ENCODE peak calls at places on chromosomes 16 and 17, in six cellular contexts. F is PC-3, Y is GM23248, I is SK-N-SH, A is HCT116, Q is Karpas-422. W is an unnamed sample. For H3K4me1 and H3K9me2, the result is how much of the 10 kb centered on the place peaks cover.

GRCh38 chr17:71315568-71315967 is 805.3 kb upstream of the SOX9 start:
- DNase-seq in F (no peak), Y (no peak), I (no peak), A (no peak), Q (no peak), W (no peak)

GRCh38 chr17:79573196-79573929 is 37.5 kb downstream of the RBFOX3 start:
- DNase-seq in F (peak), Y (no peak), I (no peak), A (no peak), Q (no peak), W (no peak)

GRCh38 chr16:56354746-56355145 is 70.6 kb downstream of the AMFR start:
- DNase-seq in F (no peak), Y (no peak), I (peak), A (no peak), Q (no peak), W (no peak)

GRCh38 chr17:56598471-56598870 is 5.0 kb downstream of the NOG start:
- DNase-seq in F (peak), Y (peak), I (no peak), A (no peak), Q (no peak), W (no peak)

GRCh38 chr17:82380860-82381702 is 9.5 kb downstream of the UTS2R start:
- DNase-seq in F (peak), Y (peak), I (no peak), A (no peak), Q (no peak), W (no peak)

GRCh38 chr17:66661411-66661843 is 173.5 kb upstream of the CACNG5 start:
- DNase-seq in F (peak), Y (peak), I (no peak), A (peak), Q (no peak), W (no peak)

GRCh38 chr16:56606071-56606687 is 2.2 kb upstream of the MT2A start:
- DNase-seq in F (peak), Y (peak), I (no peak), A (peak), Q (no peak), W (no peak)

GRCh38 chr17:47279062-47279801 is 25.6 kb downstream of the ITGB3 start:
- DNase-seq in F (peak), Y (peak), I (no peak), A (no peak), Q (peak), W (peak)

GRCh38 chr17:81171941-81172340 is 5.9 kb upstream of the AATK start:
- DNase-seq in F (no peak), Y (peak), I (no peak), A (no peak), Q (no peak), W (no peak)

GRCh38 chr17:31517524-31517923 is 126.0 kb downstream of the RAB11FIP4 start:
- DNase-seq in F (peak), Y (no peak), I (peak), A (no peak), Q (no peak), W (no peak)

GRCh38 chr17:82772026-82772425 is 20.2 kb downstream of the TBCD start:
- DNase-seq in F (peak), Y (peak), I (no peak), A (no peak), Q (no peak), W (no peak)

GRCh38 chr17:78759203-78759968 is 22.7 kb downstream of the CYTH1 start:
- DNase-seq in F (no peak), Y (no peak), I (peak), A (no peak), Q (peak), W (peak)

GRCh38 chr17:6574689-6575595 is 18.6 kb upstream of the PITPNM3 start:
- DNase-seq in F (no peak), Y (peak), I (no peak), A (no peak), Q (no peak), W (no peak)

GRCh38 chr17:33178641-33179040 is 114.5 kb downstream of the ASIC2 start:
- DNase-seq in F (no peak), Y (peak), I (no peak), A (no peak), Q (no peak), W (no peak)

GRCh38 chr16:16021988-16022682 is 72.7 kb downstream of the ABCC1 start:
- DNase-seq in F (peak), Y (peak), I (peak), A (peak), Q (no peak), W (no peak)

GRCh38 chr16:77376358-77376757 is 58.5 kb downstream of the ADAMTS18 start:
- DNase-seq in F (no peak), Y (peak), I (no peak), A (no peak), Q (peak), W (no peak)

GRCh38 chr17:17109896-17110295 is 67.6 kb downstream of the MPRIP start:
- DNase-seq in F (no peak), Y (no peak), I (no peak), A (no peak), Q (no peak), W (no peak)

GRCh38 chr16:28925386-28926228 is 569 bp upstream of the RABEP2 start:
- DNase-seq in F (peak), Y (peak), I (no peak), A (peak), Q (peak), W (peak)

GRCh38 chr16:72985148-72985882 is 62.6 kb downstream of the ZFHX3 start:
- DNase-seq in F (no peak), Y (peak), I (no peak), A (no peak), Q (no peak), W (no peak)

GRCh38 chr17:80204626-80205468 is 15.3 kb downstream of the SGSH start:
- DNase-seq in F (no peak), Y (no peak), I (no peak), A (no peak), Q (no peak), W (no peak)

GRCh38 chr17:67514998-67515397 is 137.9 kb downstream of the PITPNC1 start:
- DNase-seq in F (no peak), Y (no peak), I (no peak), A (no peak), Q (peak), W (peak)

GRCh38 chr17:34163123-34163522 is 92.0 kb upstream of the CCL2 start:
- DNase-seq in F (no peak), Y (no peak), I (no peak), A (no peak), Q (no peak), W (no peak)

GRCh38 chr17:42660692-42661345 is 1.7 kb downstream of the TUBG2 start:
- DNase-seq in F (peak), Y (peak), I (no peak), A (no peak), Q (no peak), W (no peak)
- H3K4me1 ChIP-seq in F (under half), Y (under half), I (under half), A (under half), Q (under half), W (under half)

GRCh38 chr17:61480414-61480807 is 28.2 kb downstream of the TBX4 start:
- DNase-seq in F (no peak), Y (no peak), I (no peak), A (no peak), Q (no peak), W (no peak)
- H3K9ac ChIP-seq in F (no peak), Y (no peak), I (no peak), A (no peak), Q (no peak), W (no peak)

DNA sequence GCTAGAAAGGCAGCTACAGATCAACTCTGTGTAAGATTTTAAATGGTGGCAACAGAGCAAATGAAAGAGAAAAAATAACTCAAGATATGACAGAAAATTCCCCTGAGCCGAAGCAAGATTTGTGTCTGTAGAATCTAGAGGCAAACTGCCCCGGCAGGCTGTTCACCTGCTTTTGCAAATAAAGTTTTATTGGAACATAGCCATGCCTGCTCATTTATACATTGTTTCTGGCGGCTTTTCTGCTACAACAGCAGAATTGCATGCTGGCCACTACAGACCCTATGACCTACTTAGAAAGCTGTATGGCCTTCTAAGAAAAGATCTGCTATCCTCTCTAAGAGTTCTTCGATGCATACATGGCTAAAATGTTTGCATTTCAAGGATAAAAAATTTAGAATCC is 119.5 kb downstream of the SALL1 start:
- DNase-seq in F (no peak), Y (no peak), I (no peak), A (no peak), Q (peak), W (no peak)
- H3K9me2 ChIP-seq in F (under half), Y (under half), I (under half), A (under half), Q (under half), W (under half)

DNA sequence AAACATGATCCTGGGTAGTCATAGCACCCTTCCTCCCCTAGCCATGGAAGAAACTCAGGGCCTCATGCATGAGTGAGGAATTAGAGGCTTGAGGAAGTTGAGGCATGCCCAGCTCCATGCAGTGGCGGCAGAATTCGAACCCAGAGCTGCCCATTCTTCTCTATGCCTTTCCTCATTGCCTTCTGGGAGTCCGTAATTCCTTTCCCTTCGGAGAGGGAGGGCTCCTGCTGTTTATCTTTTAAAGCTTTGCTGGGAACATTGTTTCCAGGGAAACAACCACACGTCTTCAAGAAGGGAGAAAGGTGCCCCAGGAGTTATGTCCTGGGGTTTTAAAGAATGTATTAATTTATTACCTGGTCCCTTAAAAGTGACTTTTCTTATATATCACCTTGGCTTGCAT is 8.5 kb downstream of the CRISPLD2 start:
- DNase-seq in F (no peak), Y (no peak), I (no peak), A (no peak), Q (no peak), W (no peak)
- H3K4me1 ChIP-seq in F (under half), Y (half or more), I (under half), A (under half), Q (under half), W (under half)

DNA sequence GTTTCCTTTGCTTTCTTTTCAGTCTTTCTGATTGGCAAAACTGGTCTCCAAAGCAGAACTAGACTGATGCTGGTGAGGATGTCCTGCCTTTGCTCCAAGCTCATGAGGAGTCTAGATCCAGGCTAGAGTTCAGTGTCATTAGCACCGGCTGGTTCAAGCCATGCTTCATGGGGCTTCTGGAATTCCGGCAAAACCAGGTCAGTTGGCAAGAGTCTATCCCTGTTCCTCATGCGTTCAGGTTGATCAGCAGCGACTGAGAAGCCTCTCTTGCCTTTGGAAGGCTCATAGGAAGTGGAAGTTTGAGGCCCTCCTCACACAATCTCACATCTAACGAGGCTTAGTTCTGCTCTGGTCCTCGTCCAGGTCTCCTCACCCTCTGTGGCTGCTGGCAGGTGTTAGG is 194.3 kb downstream of the HS3ST3A1 start:
- DNase-seq in F (no peak), Y (no peak), I (no peak), A (no peak), Q (no peak), W (no peak)
- H3K9ac ChIP-seq in F (no peak), Y (no peak), I (no peak), A (no peak), Q (no peak), W (no peak)

DNA sequence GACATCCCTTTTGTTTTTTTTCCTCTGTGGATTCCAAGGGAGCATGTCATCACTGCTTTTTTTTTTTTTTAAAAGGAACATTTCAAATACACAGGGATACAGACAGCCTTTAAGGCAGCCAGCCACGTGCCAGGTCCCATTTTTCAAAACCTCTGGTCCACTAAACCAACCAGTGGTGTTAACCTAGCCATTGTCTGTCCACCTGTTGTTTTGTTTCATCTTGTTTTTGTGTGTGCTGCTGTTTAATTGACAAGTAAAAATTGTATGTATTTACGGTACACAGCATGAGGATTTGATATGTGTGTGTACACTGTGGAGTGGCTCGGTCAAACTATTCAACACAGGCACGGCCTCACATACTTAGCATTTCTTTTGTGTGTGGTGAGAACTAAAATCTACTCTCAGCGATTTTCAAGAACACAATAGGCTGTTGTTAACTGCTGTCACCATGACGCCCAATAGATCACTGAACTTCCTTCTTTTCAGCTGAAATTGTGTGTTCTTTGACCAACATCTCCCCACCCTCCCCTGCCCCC is 19.2 kb downstream of the TMEM114 start:
- DNase-seq in F (no peak), Y (peak), I (no peak), A (no peak), Q (no peak), W (no peak)
- H3K9me2 ChIP-seq in F (under half), Y (under half), I (under half), A (under half), Q (under half), W (under half)

GRCh38 chr16:89368604-89369249 is 121.6 kb downstream of the ANKRD11 start:
- DNase-seq in F (no peak), Y (no peak), I (no peak), A (no peak), Q (no peak), W (no peak)

GRCh38 chr16:89365044-89365467 is 125.3 kb downstream of the ANKRD11 start:
- DNase-seq in F (peak), Y (peak), I (peak), A (no peak), Q (no peak), W (no peak)

GRCh38 chr16:89365996-89366395 is 124.4 kb downstream of the ANKRD11 start:
- DNase-seq in F (no peak), Y (no peak), I (no peak), A (no peak), Q (no peak), W (no peak)

GRCh38 chr16:89367538-89368059 is 122.8 kb downstream of the ANKRD11 start:
- DNase-seq in F (no peak), Y (no peak), I (no peak), A (no peak), Q (no peak), W (no peak)

DNA sequence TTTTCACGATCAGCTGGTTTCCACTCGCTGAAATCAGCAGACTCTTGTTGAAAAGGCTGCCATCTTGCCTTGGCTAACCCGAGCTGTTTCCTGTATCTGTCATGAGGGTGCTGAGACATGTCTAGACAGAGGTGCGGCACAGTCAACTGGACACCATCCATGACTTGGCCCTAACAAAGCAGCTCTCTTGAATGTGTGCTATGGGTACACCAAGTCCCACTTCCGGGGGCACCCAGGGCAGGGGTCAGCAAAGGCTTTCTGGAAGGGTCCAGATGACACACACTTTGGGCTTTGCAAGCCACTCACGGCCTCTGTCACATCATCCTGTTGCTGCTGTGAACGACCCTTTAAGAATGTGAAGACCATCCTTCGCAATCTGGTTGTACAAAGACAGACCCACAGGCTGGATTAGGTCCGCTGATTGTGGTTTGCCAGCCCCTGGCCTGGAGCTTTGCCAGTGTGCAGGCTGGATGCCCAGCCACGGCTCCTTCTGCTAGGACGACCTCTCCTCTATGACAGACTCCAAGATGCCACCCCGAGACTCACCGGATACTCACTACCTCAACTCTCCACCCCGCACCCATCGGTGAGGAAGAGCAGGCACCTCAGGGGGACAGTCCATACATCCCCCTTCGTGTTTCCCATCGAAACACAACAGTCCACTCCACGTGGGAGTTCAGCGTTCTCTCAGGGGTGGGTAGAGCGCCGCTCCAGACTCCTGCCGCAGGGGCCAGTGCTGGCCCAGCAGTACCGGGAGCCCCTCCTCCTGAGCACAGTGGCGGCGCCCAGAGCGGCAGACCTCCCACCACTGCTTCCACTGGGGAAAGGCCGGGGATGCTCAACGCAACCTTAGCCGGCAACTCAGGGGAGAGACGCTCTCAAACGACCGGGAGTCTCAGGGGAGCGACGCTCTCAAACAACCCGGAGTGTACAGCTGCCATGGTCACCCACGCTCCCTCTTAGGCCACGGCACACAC is 123.5 kb downstream of the ANKRD11 start:
- DNase-seq in F (no peak), Y (no peak), I (peak), A (no peak), Q (no peak), W (no peak)
- H3K4me1 ChIP-seq in F (under half), Y (half or more), I (under half), A (under half), Q (under half), W (under half)

GRCh38 chr17:1206016-1206787 is 26.4 kb upstream of the ABR start:
- DNase-seq in F (no peak), Y (no peak), I (no peak), A (no peak), Q (no peak), W (peak)

GRCh38 chr17:1200440-1200839 is 20.7 kb upstream of the ABR start:
- DNase-seq in F (no peak), Y (no peak), I (no peak), A (no peak), Q (no peak), W (no peak)

GRCh38 chr17:1203111-1203966 is 23.6 kb upstream of the ABR start:
- DNase-seq in F (peak), Y (peak), I (peak), A (no peak), Q (peak), W (no peak)

GRCh38 chr17:1201132-1201702 is 21.4 kb upstream of the ABR start:
- DNase-seq in F (no peak), Y (no peak), I (no peak), A (no peak), Q (no peak), W (no peak)

GRCh38 chr17:1203967-1204291 is 24.1 kb upstream of the ABR start:
- DNase-seq in F (no peak), Y (no peak), I (no peak), A (no peak), Q (no peak), W (no peak)
- H3K9ac ChIP-seq in F (peak), Y (peak), I (peak), A (peak), Q (no peak), W (no peak)

GRCh38 chr16:32116080-32116479 is 137.0 kb upstream of the TP53TG3D start:
- DNase-seq in F (no peak), Y (peak), I (no peak), A (no peak), Q (no peak), W (peak)
- H3K9me2 ChIP-seq in F (under half), Y (under half), I (under half), A (under half), Q (under half), W (under half)

GRCh38 chr16:20874088-20874581 is 26.0 kb downstream of the DCUN1D3 start:
- DNase-seq in F (no peak), Y (no peak), I (no peak), A (no peak), Q (no peak), W (no peak)
- H3K4me1 ChIP-seq in F (under half), Y (under half), I (under half), A (under half), Q (under half), W (under half)